ENCODE peak calls at places on chromosomes 3 and 15, in five cellular contexts. P is HTR-8/SVneo; R is CD4-positive, alpha-beta T cell; J is effector memory CD8-positive, alpha-beta T cell; M is CD4-positive, alpha-beta memory T cell. O is an unnamed sample.

GRCh38 chr15:41801850-41802455 is 25.9 kb upstream of the JMJD7 start:
- DNase-seq in P (no peak), R (no peak), J (no peak), M (no peak), O (no peak)

GRCh38 chr3:177776656-177777055 is 579.4 kb upstream of the TBL1XR1 start:
- DNase-seq in P (peak), R (no peak), J (no peak), M (no peak), O (peak)

GRCh38 chr15:47218295-47218694 is 499.0 kb upstream of the SEMA6D start:
- DNase-seq in P (no peak), R (no peak), J (no peak), M (no peak), O (no peak)

GRCh38 chr3:81925385-81925784 is 163.9 kb upstream of the GBE1 start:
- DNase-seq in P (no peak), R (no peak), J (no peak), M (no peak), O (no peak)

GRCh38 chr3:175695251-175695650 is 836.1 kb downstream of the NAALADL2 start:
- DNase-seq in P (no peak), R (no peak), J (no peak), M (no peak), O (no peak)

GRCh38 chr3:195178124-195178910 is 92.6 kb downstream of the XXYLT1 start:
- DNase-seq in P (no peak), R (no peak), J (no peak), M (no peak), O (no peak)

GRCh38 chr3:61794961-61795360 is 233.6 kb downstream of the PTPRG start:
- DNase-seq in P (no peak), R (no peak), J (no peak), M (no peak), O (no peak)

GRCh38 chr3:195583831-195584542 is at the start of gene APOD:
- DNase-seq in P (no peak), R (no peak), J (no peak), M (no peak), O (peak)

GRCh38 chr3:60207833-60208367 is 1043.4 kb downstream of the FHIT start:
- DNase-seq in P (no peak), R (no peak), J (no peak), M (no peak), O (no peak)

GRCh38 chr15:94135748-94136147 is 95.6 kb upstream of the MCTP2 start:
- DNase-seq in P (no peak), R (no peak), J (no peak), M (no peak), O (no peak)

GRCh38 chr15:39585394-39585841 is 4.5 kb downstream of the THBS1 start:
- DNase-seq in P (no peak), R (no peak), J (no peak), M (no peak), O (no peak)

GRCh38 chr3:33105341-33105943 is 8.4 kb upstream of the CRTAP start:
- DNase-seq in P (no peak), R (no peak), J (no peak), M (no peak), O (no peak)

GRCh38 chr3:14806641-14807263 is 12.0 kb upstream of the FGD5 start:
- DNase-seq in P (no peak), R (no peak), J (no peak), M (no peak), O (no peak)

GRCh38 chr3:46509661-46510187 is 11.9 kb downstream of the RTP3 start:
- DNase-seq in P (no peak), R (no peak), J (no peak), M (no peak), O (no peak)

GRCh38 chr3:138254199-138254598 is 67.1 kb downstream of the ARMC8 start:
- DNase-seq in P (no peak), R (no peak), J (no peak), M (no peak), O (peak)

GRCh38 chr3:81024560-81024959 is 736.9 kb downstream of the GBE1 start:
- DNase-seq in P (no peak), R (no peak), J (no peak), M (no peak), O (no peak)

GRCh38 chr15:92984161-92984560 is 84.0 kb downstream of the CHD2 start:
- DNase-seq in P (no peak), R (no peak), J (no peak), M (no peak), O (no peak)

GRCh38 chr15:31487811-31488436 is 161.3 kb downstream of the KLF13 start:
- DNase-seq in P (no peak), R (no peak), J (no peak), M (no peak), O (peak)

GRCh38 chr3:101574388-101575156 is 592 bp downstream of the PCNP start:
- DNase-seq in P (peak), R (no peak), J (peak), M (no peak), O (no peak)

GRCh38 chr3:164450276-164450905 is 627.9 kb downstream of the SI start:
- DNase-seq in P (no peak), R (no peak), J (no peak), M (no peak), O (no peak)